ENCODE peak calls at places on chromosome 7, in five cellular contexts. J is neuronal stem cell, Q is heart left ventricle, P is IMR-90, F is adrenal gland. N is an unnamed sample.

GRCh38 chr7:56479748-56480147 is 363.5 kb upstream of the NUPR2 start:
- DNase-seq in J (no peak), Q (no peak), P (no peak), F (no peak), N (no peak)

GRCh38 chr7:5690931-5691461 is 90.5 kb downstream of the RNF216 start:
- DNase-seq in J (no peak), Q (peak; percentile 62), P (no peak), F (peak; percentile 79), N (peak; percentile 75)

GRCh38 chr7:27364344-27364758 is 121.7 kb downstream of the EVX1 start:
- DNase-seq in J (no peak), Q (peak; percentile 35), P (peak; percentile 69), F (peak; percentile 75), N (peak; percentile 82)

GRCh38 chr7:111224354-111225231 is 133.7 kb downstream of the LRRN3 start:
- DNase-seq in J (no peak), Q (no peak), P (no peak), F (no peak), N (no peak)

GRCh38 chr7:137875746-137876145 is 29.0 kb upstream of the DGKI start:
- DNase-seq in J (no peak), Q (no peak), P (no peak), F (no peak), N (no peak)

GRCh38 chr7:140196361-140197217 is 19.8 kb upstream of the KDM7A start:
- DNase-seq in J (no peak), Q (no peak), P (peak; percentile 34), F (no peak), N (peak; percentile 49)

GRCh38 chr7:17134786-17135185 is 163.7 kb upstream of the AHR start:
- DNase-seq in J (no peak), Q (no peak), P (no peak), F (no peak), N (no peak)

GRCh38 chr7:8684426-8684825 is 251.0 kb downstream of the NXPH1 start:
- DNase-seq in J (no peak), Q (no peak), P (no peak), F (no peak), N (no peak)

GRCh38 chr7:1813394-1814088 is 143.5 kb downstream of the ELFN1 start:
- DNase-seq in J (no peak), Q (no peak), P (no peak), F (peak; percentile 38), N (no peak)

GRCh38 chr7:81662531-81662930 is 107.3 kb downstream of the HGF start:
- DNase-seq in J (no peak), Q (no peak), P (no peak), F (no peak), N (no peak)

GRCh38 chr7:22016547-22016946 is 70.8 kb upstream of the CDCA7L start:
- DNase-seq in J (no peak), Q (no peak), P (no peak), F (no peak), N (no peak)

GRCh38 chr7:116955801-116956514 is 2.7 kb downstream of the ST7 start:
- DNase-seq in J (no peak), Q (peak; percentile 22), P (no peak), F (no peak), N (peak; percentile 62)

GRCh38 chr7:129163875-129164544 is 19.5 kb downstream of the TSPAN33 start:
- DNase-seq in J (no peak), Q (no peak), P (peak; percentile 76), F (no peak), N (no peak)

GRCh38 chr7:2719007-2719406 is 31.0 kb downstream of the AMZ1 start:
- DNase-seq in J (no peak), Q (no peak), P (no peak), F (no peak), N (no peak)

GRCh38 chr7:102125127-102125561 is 161.5 kb upstream of the SH2B2 start:
- DNase-seq in J (no peak), Q (peak; percentile 42), P (peak; percentile 93), F (peak; percentile 92), N (peak; percentile 82)

GRCh38 chr7:94276797-94277196 is 117.9 kb upstream of the COL1A2 start:
- DNase-seq in J (no peak), Q (no peak), P (peak; percentile 59), F (peak; percentile 59), N (no peak)

GRCh38 chr7:6181136-6181535 is 91.3 kb downstream of the CYTH3 start:
- DNase-seq in J (no peak), Q (no peak), P (no peak), F (no peak), N (no peak)

GRCh38 chr7:139482662-139483466 is 609 bp downstream of the KLRG2 start:
- DNase-seq in J (peak; percentile 31), Q (no peak), P (no peak), F (no peak), N (no peak)

GRCh38 chr7:114554781-114555537 is 140.3 kb downstream of the FOXP2 start:
- DNase-seq in J (no peak), Q (no peak), P (peak; percentile 48), F (no peak), N (no peak)

GRCh38 chr7:116812905-116813304 is 49.5 kb upstream of the CAPZA2 start:
- DNase-seq in J (no peak), Q (no peak), P (no peak), F (no peak), N (no peak)

GRCh38 chr7:2843191-2843685 is 870 bp downstream of the GNA12 start:
- DNase-seq in J (no peak), Q (no peak), P (no peak), F (peak; percentile 69), N (no peak)

GRCh38 chr7:130917669-130918128 is 183.7 kb upstream of the KLF14 start:
- DNase-seq in J (no peak), Q (no peak), P (peak; percentile 87), F (no peak), N (no peak)

GRCh38 chr7:155363852-155364600 is 66.3 kb downstream of the INSIG1 start:
- DNase-seq in J (no peak), Q (no peak), P (no peak), F (no peak), N (no peak)

GRCh38 chr7:80134536-80135305 is at the start of gene GNAI1:
- DNase-seq in J (peak; percentile 79), Q (peak; percentile 72), P (peak; percentile 74), F (peak; percentile 65), N (peak; percentile 67)

GRCh38 chr7:157946398-157947060 is 609.7 kb downstream of the DNAJB6 start:
- DNase-seq in J (no peak), Q (no peak), P (no peak), F (no peak), N (no peak)

GRCh38 chr7:157943561-157943960 is 606.8 kb downstream of the DNAJB6 start:
- DNase-seq in J (no peak), Q (no peak), P (no peak), F (no peak), N (no peak)

GRCh38 chr7:157944051-157944450 is 607.2 kb downstream of the DNAJB6 start:
- DNase-seq in J (no peak), Q (no peak), P (no peak), F (no peak), N (no peak)

GRCh38 chr7:157945401-157945800 is 608.6 kb downstream of the DNAJB6 start:
- DNase-seq in J (no peak), Q (no peak), P (no peak), F (no peak), N (no peak)

GRCh38 chr7:157944734-157945291 is 608.0 kb downstream of the DNAJB6 start:
- DNase-seq in J (no peak), Q (no peak), P (no peak), F (no peak), N (no peak)
- H3K9me3 ChIP-seq in J (peaks cover 8% of the 10 kb centered on the region), Q (no peaks in the 10 kb centered on the region), P (peaks cover 58% of the 10 kb centered on the region), F (peaks cover 6% of the 10 kb centered on the region), N (no peaks in the 10 kb centered on the region)

DNA sequence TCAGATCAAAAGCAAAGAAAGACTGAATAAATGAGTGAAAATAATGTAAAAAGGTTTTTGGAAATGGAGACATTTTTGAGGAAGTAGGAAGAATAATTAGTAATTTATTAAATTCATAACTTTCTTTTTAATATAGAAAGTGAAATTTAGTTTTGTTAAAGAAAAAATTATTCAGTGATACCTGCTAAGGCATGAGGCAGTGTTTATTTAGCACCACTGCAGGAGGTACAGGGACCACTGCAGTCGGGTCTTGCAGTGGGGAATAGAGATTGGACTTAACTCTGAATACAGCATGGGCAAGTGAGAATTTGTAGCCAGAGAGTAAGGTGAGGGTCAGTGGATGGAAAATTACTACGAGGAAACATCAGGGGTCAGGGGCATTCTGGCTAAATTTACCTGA is 39.9 kb downstream of the TPST1 start:
- DNase-seq in J (no peak), Q (no peak), P (no peak), F (no peak), N (no peak)
- H3K4me3 ChIP-seq in J (no peak overlapping the region), Q (no peak overlapping the region), P (no peak overlapping the region), F (no peak overlapping the region), N (no peak overlapping the region)

GRCh38 chr7:63027075-63027474 is 971.6 kb upstream of the ZNF722 start:
- DNase-seq in J (no peak), Q (no peak), P (no peak), F (no peak), N (no peak)

GRCh38 chr7:63023182-63023787 is 975.4 kb upstream of the ZNF722 start:
- DNase-seq in J (no peak), Q (no peak), P (no peak), F (no peak), N (no peak)

GRCh38 chr7:63024446-63024845 is 974.2 kb upstream of the ZNF722 start:
- DNase-seq in J (no peak), Q (no peak), P (no peak), F (no peak), N (no peak)

GRCh38 chr7:63028376-63029206 is 970.1 kb upstream of the ZNF722 start:
- DNase-seq in J (no peak), Q (no peak), P (no peak), F (no peak), N (no peak)

DNA sequence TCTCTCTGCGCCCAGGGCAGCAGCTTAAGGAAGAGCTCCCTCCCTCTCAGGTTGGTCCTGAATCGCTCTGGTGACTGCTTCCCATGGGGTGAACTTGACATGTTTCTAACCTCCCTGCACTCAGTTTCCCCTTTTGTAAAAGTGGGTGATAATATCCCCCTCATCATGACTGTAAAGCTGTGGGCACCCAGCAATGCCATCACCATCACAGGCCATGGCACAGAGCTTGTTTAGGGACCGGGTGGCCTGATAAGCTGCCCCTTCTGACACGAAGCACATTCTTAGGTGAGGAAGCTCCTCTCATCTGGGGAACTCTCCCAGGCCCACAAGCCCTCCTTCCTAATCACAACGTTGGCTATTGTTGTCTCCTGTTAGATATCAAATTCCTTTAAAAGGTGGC is 972.8 kb upstream of the ZNF722 start:
- DNase-seq in J (no peak), Q (no peak), P (no peak), F (no peak), N (no peak)
- H3K9me3 ChIP-seq in J (peaks cover 45% of the 10 kb centered on the region), Q (no peaks in the 10 kb centered on the region), P (peaks cover 25% of the 10 kb centered on the region), F (no peaks in the 10 kb centered on the region), N (peaks cover 3% of the 10 kb centered on the region)

DNA sequence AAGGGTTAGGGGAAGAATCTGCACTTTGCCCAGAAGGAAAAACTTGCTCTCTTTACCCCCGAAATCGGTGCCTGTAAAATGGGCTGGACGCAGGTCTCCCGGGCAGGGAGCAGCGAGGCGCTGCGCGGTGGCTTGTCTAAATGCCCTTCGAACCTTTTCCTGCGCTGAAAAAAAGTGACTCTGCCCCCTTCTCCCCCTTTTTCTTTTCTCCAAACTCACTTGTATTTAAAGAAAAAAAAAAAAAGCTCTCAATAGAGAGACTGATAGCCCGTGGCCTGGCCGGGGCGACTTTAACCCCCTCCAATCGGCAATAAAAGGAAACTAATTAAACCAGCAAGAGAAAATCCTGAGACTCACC is 286 bp downstream of the SP8 start:
- DNase-seq in J (no peak), Q (no peak), P (no peak), F (no peak), N (no peak)
- H3K4me3 ChIP-seq in J (peak overlapping the region; percentile 63), Q (peak overlapping the region; percentile 45), P (peak overlapping the region; percentile 74), F (no peak overlapping the region), N (peak overlapping the region; percentile 64)